ENCODE peak calls at places on chromosomes 16 and 17, in ten cellular contexts. M, G, C, Y, J, E, T, D, Z and K are unnamed samples.

GRCh38 chr17:81445642-81446500 is 50.6 kb downstream of the BAHCC1 start:
- DNase-seq in M (no peak), G (no peak), C (peak), Y (no peak), J (peak), E (no peak), T (no peak), D (no peak), Z (no peak), K (no peak)

GRCh38 chr16:52545544-52546262 is 1.2 kb downstream of the TOX3 start:
- DNase-seq in M (no peak), G (no peak), C (peak), Y (no peak), J (no peak), E (no peak), T (no peak), D (peak), Z (no peak), K (no peak)

GRCh38 chr16:19066988-19067348 is 446 bp upstream of the COQ7 start:
- DNase-seq in M (no peak), G (no peak), C (no peak), Y (no peak), J (no peak), E (no peak), T (no peak), D (no peak), Z (no peak), K (no peak)

GRCh38 chr16:29645699-29646187 is 17.3 kb upstream of the SPN start:
- DNase-seq in M (no peak), G (no peak), C (peak), Y (no peak), J (no peak), E (no peak), T (no peak), D (no peak), Z (no peak), K (no peak)

GRCh38 chr16:67329901-67330300 is 3.3 kb downstream of the LRRC36 start:
- DNase-seq in M (no peak), G (no peak), C (no peak), Y (no peak), J (no peak), E (no peak), T (no peak), D (no peak), Z (no peak), K (no peak)

GRCh38 chr17:67449885-67450755 is 73.0 kb downstream of the PITPNC1 start:
- DNase-seq in M (no peak), G (no peak), C (no peak), Y (no peak), J (no peak), E (no peak), T (no peak), D (no peak), Z (no peak), K (no peak)

GRCh38 chr16:49833796-49834195 is 22.1 kb downstream of the ZNF423 start:
- DNase-seq in M (no peak), G (peak), C (no peak), Y (no peak), J (no peak), E (no peak), T (no peak), D (no peak), Z (no peak), K (no peak)

GRCh38 chr16:11105038-11105903 is 150.7 kb downstream of the SOCS1 start:
- DNase-seq in M (no peak), G (peak), C (no peak), Y (no peak), J (peak), E (peak), T (no peak), D (no peak), Z (peak), K (no peak)

GRCh38 chr17:10265100-10265810 is 66.8 kb upstream of the GAS7 start:
- DNase-seq in M (no peak), G (no peak), C (no peak), Y (no peak), J (peak), E (no peak), T (no peak), D (no peak), Z (no peak), K (no peak)

GRCh38 chr16:23183486-23183862 is 929 bp downstream of the SCNN1G start:
- DNase-seq in M (no peak), G (no peak), C (no peak), Y (no peak), J (no peak), E (no peak), T (no peak), D (no peak), Z (no peak), K (no peak)

GRCh38 chr16:68370921-68371651 is 60.3 kb downstream of the PRMT7 start:
- DNase-seq in M (no peak), G (no peak), C (no peak), Y (no peak), J (no peak), E (no peak), T (no peak), D (no peak), Z (no peak), K (no peak)

GRCh38 chr17:38595892-38596291 is 9.9 kb downstream of the SRCIN1 start:
- DNase-seq in M (no peak), G (no peak), C (no peak), Y (no peak), J (no peak), E (no peak), T (no peak), D (no peak), Z (no peak), K (no peak)

GRCh38 chr17:3687949-3688614 is 7.9 kb downstream of the P2RX5 start:
- DNase-seq in M (no peak), G (no peak), C (peak), Y (no peak), J (no peak), E (no peak), T (no peak), D (no peak), Z (no peak), K (no peak)

GRCh38 chr16:5025171-5025632 is 8.5 kb downstream of the NAGPA start:
- DNase-seq in M (no peak), G (no peak), C (peak), Y (no peak), J (no peak), E (no peak), T (peak), D (peak), Z (no peak), K (no peak)

GRCh38 chr17:27810902-27811557 is 10.7 kb upstream of the NOS2 start:
- DNase-seq in M (no peak), G (no peak), C (no peak), Y (no peak), J (no peak), E (no peak), T (no peak), D (no peak), Z (no peak), K (no peak)

GRCh38 chr17:4362141-4362540 is 4.3 kb downstream of the UBE2G1 start:
- DNase-seq in M (no peak), G (no peak), C (no peak), Y (no peak), J (no peak), E (no peak), T (no peak), D (no peak), Z (no peak), K (no peak)

GRCh38 chr16:21663889-21664647 is at the start of gene OTOA:
- DNase-seq in M (no peak), G (no peak), C (peak), Y (no peak), J (no peak), E (no peak), T (no peak), D (peak), Z (no peak), K (no peak)

DNA sequence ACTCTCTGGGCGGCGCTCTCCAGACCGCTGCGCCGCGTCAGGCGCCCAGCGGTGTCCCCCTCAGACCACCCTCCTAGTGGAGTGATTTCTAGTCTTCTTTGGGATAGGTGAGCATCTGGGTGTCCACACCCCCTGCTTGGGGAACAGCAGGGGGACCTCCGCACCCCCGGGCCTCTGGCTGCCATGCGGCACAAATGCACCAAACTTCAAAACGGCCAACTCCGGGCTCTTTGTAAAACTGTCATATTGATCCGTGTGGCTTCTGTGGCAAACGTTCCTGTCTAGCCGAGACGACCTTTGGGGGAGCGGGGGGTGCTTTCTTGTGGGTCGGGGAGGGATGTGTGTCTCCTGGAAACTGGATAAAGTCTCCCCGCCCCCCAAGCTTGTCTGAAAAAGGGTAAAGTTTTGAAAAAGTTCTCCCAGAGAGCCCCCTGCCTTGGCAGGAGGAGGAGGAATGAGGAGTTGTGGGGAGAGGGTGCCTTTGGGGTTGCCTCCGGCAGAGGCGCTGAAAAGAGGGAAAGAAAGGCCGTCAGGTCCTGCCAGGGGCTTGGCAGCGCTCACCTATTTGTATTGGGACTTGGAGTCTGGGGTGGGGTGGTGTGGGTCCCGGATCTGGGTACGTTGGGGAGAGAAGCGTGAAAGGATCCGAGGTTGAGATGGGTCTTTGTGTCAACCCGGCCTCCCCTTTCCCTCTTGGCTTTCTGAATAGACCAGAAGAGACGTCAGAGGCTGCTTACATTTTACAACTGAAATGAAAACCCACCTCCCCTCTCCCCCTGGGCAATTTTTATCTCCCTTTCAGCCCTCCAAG is 2.2 kb upstream of the CHD3 start:
- DNase-seq in M (no peak), G (peak), C (peak), Y (no peak), J (no peak), E (peak), T (peak), D (peak), Z (peak), K (no peak)
- TF ChIP-seq CTCF in M (no peak), G (no peak), C (no peak), Y (no peak), J (no peak), E (no peak), T (no peak), D (no peak), Z (peak), K (peak)

DNA sequence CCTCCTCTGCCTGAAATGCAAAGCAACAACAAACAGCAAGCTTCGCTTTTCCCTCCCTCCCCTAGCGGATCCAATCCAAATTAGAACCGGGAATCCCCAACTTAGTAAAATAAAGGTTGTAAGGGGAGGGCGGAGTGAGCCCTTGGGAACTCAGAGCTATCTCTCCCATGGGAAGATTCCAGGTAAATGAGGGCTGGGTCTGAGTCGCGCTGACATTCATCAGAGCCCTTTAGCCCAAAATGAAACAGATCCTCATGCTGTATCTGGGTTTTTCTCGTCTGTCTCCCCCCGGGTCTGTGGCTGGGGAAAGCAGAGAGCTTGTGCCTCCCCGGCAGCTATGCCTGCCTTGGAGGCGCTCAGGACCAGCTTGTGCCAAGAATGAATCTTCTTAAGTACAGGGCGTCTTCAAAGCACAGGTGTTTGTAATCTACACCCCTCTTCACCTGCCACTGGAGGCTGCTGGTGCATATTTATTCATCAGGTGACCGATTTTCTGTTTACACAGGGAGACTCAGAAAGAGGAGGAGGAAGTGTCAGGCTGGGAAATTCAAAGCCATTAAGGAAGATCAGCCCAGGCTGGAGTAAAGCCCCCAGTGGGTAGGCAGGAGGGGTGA is 55.0 kb upstream of the GSE1 start:
- DNase-seq in M (no peak), G (no peak), C (peak), Y (no peak), J (no peak), E (peak), T (no peak), D (no peak), Z (no peak), K (no peak)
- TF ChIP-seq CTCF in M (no peak), G (no peak), C (no peak), Y (no peak), J (no peak), E (no peak), T (no peak), D (no peak), Z (no peak), K (peak)

GRCh38 chr17:8741771-8742170 is 2.9 kb downstream of the CCDC42 start:
- DNase-seq in M (no peak), G (no peak), C (no peak), Y (no peak), J (no peak), E (no peak), T (no peak), D (no peak), Z (no peak), K (no peak)

GRCh38 chr17:8739104-8739503 is 5.5 kb downstream of the CCDC42 start:
- DNase-seq in M (peak), G (no peak), C (peak), Y (no peak), J (no peak), E (no peak), T (no peak), D (peak), Z (no peak), K (no peak)

GRCh38 chr17:8741366-8741765 is 3.3 kb downstream of the CCDC42 start:
- DNase-seq in M (no peak), G (no peak), C (no peak), Y (no peak), J (no peak), E (no peak), T (no peak), D (no peak), Z (no peak), K (no peak)

GRCh38 chr17:8742274-8742673 is 2.4 kb downstream of the CCDC42 start:
- DNase-seq in M (no peak), G (no peak), C (no peak), Y (no peak), J (no peak), E (no peak), T (no peak), D (no peak), Z (no peak), K (no peak)

DNA sequence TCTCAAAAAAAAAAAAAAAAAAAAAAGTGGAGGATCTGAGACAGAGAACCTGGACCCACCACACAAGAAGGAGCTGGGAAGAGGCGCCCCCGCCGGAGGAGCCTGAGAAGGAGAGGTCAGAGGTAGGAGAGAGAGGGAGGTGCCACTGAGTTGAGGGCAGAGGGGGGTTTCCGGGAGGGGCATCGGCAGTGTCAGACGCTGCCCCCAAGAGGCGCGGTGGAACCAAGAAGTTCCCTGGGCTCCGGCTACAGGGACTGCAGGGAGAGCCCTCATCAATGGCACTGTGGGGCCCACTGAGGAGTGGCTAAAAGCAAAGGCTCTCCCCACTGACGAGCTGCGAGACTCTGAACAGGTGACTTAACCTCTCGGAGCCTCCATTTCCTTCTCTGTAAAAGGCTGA is 4.2 kb downstream of the CCDC42 start:
- DNase-seq in M (no peak), G (no peak), C (peak), Y (no peak), J (no peak), E (no peak), T (no peak), D (no peak), Z (no peak), K (no peak)
- TF ChIP-seq CTCF in M (no peak), G (no peak), C (peak), Y (no peak), J (no peak), E (no peak), T (no peak), D (no peak), Z (no peak), K (no peak)

GRCh38 chr16:3001316-3001715 is 11.4 kb upstream of the CLDN9 start:
- DNase-seq in M (no peak), G (no peak), C (peak), Y (no peak), J (no peak), E (no peak), T (no peak), D (no peak), Z (no peak), K (no peak)
- TF ChIP-seq CTCF in M (no peak), G (no peak), C (peak), Y (no peak), J (no peak), E (no peak), T (no peak), D (no peak), Z (no peak), K (no peak)

GRCh38 chr16:89183975-89184684 is 12.6 kb downstream of the CDH15 start:
- DNase-seq in M (no peak), G (no peak), C (no peak), Y (no peak), J (no peak), E (no peak), T (no peak), D (no peak), Z (no peak), K (no peak)

GRCh38 chr16:89185062-89185751 is 13.7 kb downstream of the CDH15 start:
- DNase-seq in M (peak), G (no peak), C (peak), Y (no peak), J (no peak), E (no peak), T (no peak), D (no peak), Z (no peak), K (no peak)

GRCh38 chr16:89179656-89180315 is 8.2 kb downstream of the CDH15 start:
- DNase-seq in M (no peak), G (no peak), C (no peak), Y (no peak), J (no peak), E (no peak), T (no peak), D (no peak), Z (no peak), K (no peak)

GRCh38 chr16:89184685-89185061 is 13.1 kb downstream of the CDH15 start:
- DNase-seq in M (no peak), G (no peak), C (no peak), Y (no peak), J (no peak), E (no peak), T (no peak), D (no peak), Z (no peak), K (no peak)

DNA sequence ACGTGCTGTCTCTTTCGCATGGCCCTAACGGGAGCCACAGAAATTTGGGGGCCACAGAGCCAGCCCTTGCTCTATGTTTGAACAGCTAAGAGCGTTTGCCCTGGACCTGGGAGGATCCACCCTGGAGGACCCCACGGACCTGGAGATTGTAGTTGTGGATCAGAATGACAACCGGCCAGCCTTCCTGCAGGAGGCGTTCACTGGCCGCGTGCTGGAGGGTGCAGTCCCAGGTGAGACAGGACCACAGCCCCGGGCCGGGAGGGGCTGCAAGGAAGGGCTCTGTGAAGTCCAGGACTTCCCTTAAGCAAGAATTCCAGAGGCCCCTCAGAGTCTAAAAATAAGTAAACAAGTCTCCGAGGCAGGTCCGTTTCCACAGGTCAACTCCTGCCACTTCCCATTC is 11.9 kb downstream of the CDH15 start:
- DNase-seq in M (no peak), G (no peak), C (no peak), Y (no peak), J (no peak), E (no peak), T (no peak), D (no peak), Z (no peak), K (no peak)
- TF ChIP-seq CTCF in M (no peak), G (no peak), C (peak), Y (no peak), J (no peak), E (no peak), T (no peak), D (no peak), Z (no peak), K (no peak)

DNA sequence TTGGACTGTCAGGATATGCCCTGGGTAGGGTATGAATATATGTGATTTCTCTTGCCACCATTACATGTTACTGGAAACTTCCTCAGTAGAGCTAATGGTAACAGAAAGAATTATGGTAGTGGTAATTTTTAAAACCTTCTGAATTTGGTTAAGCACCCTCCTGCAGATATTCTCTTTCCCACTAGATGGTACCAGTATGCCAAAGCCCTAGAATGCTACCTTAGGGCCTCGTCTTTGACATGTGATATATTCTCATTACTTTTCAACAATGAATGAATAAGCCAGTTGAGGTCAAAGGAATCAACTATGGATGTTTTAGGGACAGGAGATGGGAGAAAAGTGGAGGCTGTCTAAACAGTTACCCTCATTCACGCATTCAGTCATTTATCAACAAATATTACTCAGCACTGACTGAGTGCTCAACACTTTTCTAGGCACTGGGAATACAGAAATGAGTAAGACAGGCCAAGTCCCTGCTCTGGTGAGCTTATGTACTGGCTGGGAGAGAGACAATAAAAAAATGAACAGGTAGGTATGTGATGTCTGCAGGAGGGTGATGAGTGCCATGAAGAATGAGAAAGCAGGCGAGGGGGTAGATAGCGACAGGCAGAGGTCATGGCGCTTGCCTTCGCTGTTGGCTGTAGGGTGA is 14.7 kb downstream of the CDH13 start:
- DNase-seq in M (no peak), G (no peak), C (no peak), Y (no peak), J (no peak), E (no peak), T (no peak), D (no peak), Z (no peak), K (no peak)
- TF ChIP-seq CTCF in M (no peak), G (peak), C (peak), Y (no peak), J (peak), E (no peak), T (no peak), D (peak), Z (peak), K (no peak)